ENCODE peak calls at places on chromosome 21, in six cellular contexts. H, Z, G, W, Y and P are unnamed samples.

GRCh38 chr21:18499761-18500376 is 96.3 kb upstream of the TMPRSS15 start:
- DNase-seq in Z (no peak), Y (peak; percentile 72), H (peak; percentile 40), G (no peak), W (no peak), P (no peak)

GRCh38 chr21:34989337-34990151 is 59.6 kb downstream of the RUNX1 start:
- DNase-seq in H (peak; percentile 75), G (no peak), Y (no peak), W (no peak), Z (no peak), P (no peak)

GRCh38 chr21:21232320-21232719 is 234.1 kb downstream of the NCAM2 start:
- DNase-seq in G (no peak), H (peak; percentile 50), Y (no peak), W (peak; percentile 29), Z (no peak), P (no peak)

GRCh38 chr21:44035244-44035643 is 23.1 kb downstream of the TRAPPC10 start:
- DNase-seq in W (no peak), H (no peak), G (no peak), Y (no peak), Z (no peak), P (no peak)

GRCh38 chr21:18384771-18385170 is 18.8 kb downstream of the TMPRSS15 start:
- DNase-seq in Z (no peak), G (no peak), Y (no peak), W (no peak), H (no peak), P (no peak)

GRCh38 chr21:28072601-28073000 is 920.1 kb downstream of the LTN1 start:
- DNase-seq in W (no peak), Z (no peak), H (no peak), Y (no peak), G (no peak), P (no peak)

GRCh38 chr21:45568383-45568782 is 26.1 kb upstream of the SLC19A1 start:
- DNase-seq in H (no peak), Z (no peak), W (no peak), G (no peak), Y (no peak), P (no peak)

GRCh38 chr21:43292041-43292865 is 123.4 kb downstream of the CRYAA start:
- DNase-seq in H (no peak), G (peak; percentile 8), Y (no peak), W (no peak), Z (no peak), P (peak; percentile 37)

GRCh38 chr21:35908311-35909078 is 151.8 kb downstream of the SETD4 start:
- DNase-seq in Y (no peak), H (no peak), G (no peak), W (no peak), Z (no peak), P (no peak)

GRCh38 chr21:46077674-46078101 is 20.2 kb upstream of the COL6A2 start:
- DNase-seq in Y (no peak), H (no peak), W (no peak), G (no peak), Z (peak; percentile 14), P (peak; percentile 51)

GRCh38 chr21:45294509-45295291 is 7.0 kb upstream of the POFUT2 start:
- DNase-seq in Y (peak; percentile 83), Z (peak; percentile 96), H (peak; percentile 99), G (peak; percentile 82), W (peak; percentile 98), P (peak; percentile 77)

GRCh38 chr21:15638856-15639549 is 90.8 kb upstream of the USP25 start:
- DNase-seq in Y (no peak), G (no peak), H (peak; percentile 50), W (no peak), Z (no peak), P (peak; percentile 67)

GRCh38 chr21:45592208-45592619 is 50.0 kb upstream of the SLC19A1 start:
- DNase-seq in Z (no peak), G (no peak), W (no peak), H (no peak), Y (no peak), P (peak; percentile 44)

GRCh38 chr21:44884059-44884458 is 10.6 kb upstream of the PTTG1IP start:
- DNase-seq in Y (no peak), H (no peak), W (no peak), G (no peak), Z (no peak), P (no peak)

GRCh38 chr21:39105836-39106235 is 77.4 kb downstream of the PSMG1 start:
- DNase-seq in H (no peak), W (no peak), Z (no peak), G (no peak), Y (no peak), P (no peak)

GRCh38 chr21:43957629-43958362 is 54.3 kb upstream of the TRAPPC10 start:
- DNase-seq in G (peak; percentile 4), Z (no peak), H (no peak), Y (no peak), W (no peak), P (no peak)

GRCh38 chr21:39083377-39084008 is 99.8 kb downstream of the PSMG1 start:
- DNase-seq in G (no peak), W (no peak), Y (no peak), Z (no peak), H (no peak), P (peak; percentile 82)

GRCh38 chr21:35273331-35273730 is 224.2 kb upstream of the RUNX1 start:
- DNase-seq in G (no peak), H (no peak), W (no peak), Y (peak; percentile 52), Z (no peak), P (no peak)

GRCh38 chr21:46660505-46660904 is 25.0 kb downstream of the PRMT2 start:
- DNase-seq in Z (no peak), Y (no peak), G (no peak), W (no peak), H (no peak), P (no peak)

GRCh38 chr21:31714741-31715365 is 17.1 kb downstream of the SCAF4 start:
- DNase-seq in H (no peak), Z (no peak), Y (peak; percentile 52), G (no peak), W (no peak), P (no peak)
- H3K4me3 ChIP-seq in H (no peak overlapping the region), Z (no peak overlapping the region), Y (no peak overlapping the region), G (no peak overlapping the region), W (no peak overlapping the region), P (no peak overlapping the region)

GRCh38 chr21:29175408-29176147 is 45.1 kb downstream of the MAP3K7CL start:
- DNase-seq in Z (no peak), G (no peak), H (no peak), W (no peak), Y (no peak), P (no peak)

GRCh38 chr21:29172282-29172681 is 41.8 kb downstream of the MAP3K7CL start:
- DNase-seq in Y (no peak), H (no peak), Z (no peak), W (no peak), G (no peak), P (no peak)

GRCh38 chr21:29177800-29178199 is 47.4 kb downstream of the MAP3K7CL start:
- DNase-seq in H (no peak), Z (no peak), W (no peak), Y (no peak), G (no peak), P (no peak)

GRCh38 chr21:29176721-29177120 is 46.3 kb downstream of the MAP3K7CL start:
- DNase-seq in H (no peak), G (no peak), Y (no peak), Z (no peak), W (no peak), P (no peak)

GRCh38 chr21:29174607-29175013 is 44.2 kb downstream of the MAP3K7CL start:
- DNase-seq in G (no peak), W (no peak), Z (no peak), Y (no peak), H (no peak), P (no peak)
- H3K27ac ChIP-seq in G (peak overlapping the region; percentile 7), W (no peak overlapping the region), Z (peak overlapping the region; percentile 30), Y (no peak overlapping the region), H (peak overlapping the region; percentile 70), P (no peak overlapping the region)

GRCh38 chr21:41819236-41819855 is 52.5 kb upstream of the RIPK4 start:
- DNase-seq in H (no peak), Y (no peak), Z (no peak), G (no peak), W (no peak), P (peak; percentile 57)

GRCh38 chr21:41820384-41821080 is 53.7 kb upstream of the RIPK4 start:
- DNase-seq in H (no peak), G (no peak), Z (no peak), Y (no peak), W (no peak), P (peak; percentile 42)

GRCh38 chr21:41819856-41820281 is 53.0 kb upstream of the RIPK4 start:
- DNase-seq in W (no peak), Z (no peak), H (no peak), G (no peak), Y (no peak), P (peak; percentile 48)

GRCh38 chr21:41821756-41822431 is 55.0 kb upstream of the RIPK4 start:
- DNase-seq in G (no peak), Z (no peak), Y (no peak), H (no peak), W (no peak), P (no peak)

GRCh38 chr21:41821081-41821755 is 54.4 kb upstream of the RIPK4 start:
- DNase-seq in Z (no peak), W (no peak), Y (no peak), G (no peak), H (no peak), P (no peak)
- TF ChIP-seq CTCF in Z (no peak), W (no peak), Y (no peak), G (no peak), H (no peak), P (no peak)

GRCh38 chr21:36980280-36981048 is 14.0 kb upstream of the HLCS start:
- DNase-seq in H (peak; percentile 11), Z (peak; percentile 51), W (no peak), Y (peak; percentile 83), G (peak; percentile 32), P (peak; percentile 78)

GRCh38 chr21:36973986-36974850 is 7.7 kb upstream of the HLCS start:
- DNase-seq in G (no peak), Y (no peak), W (no peak), Z (no peak), H (no peak), P (no peak)

GRCh38 chr21:36974851-36975192 is 8.4 kb upstream of the HLCS start:
- DNase-seq in G (no peak), H (no peak), W (no peak), Z (no peak), Y (no peak), P (no peak)

GRCh38 chr21:36976228-36976627 is 9.8 kb upstream of the HLCS start:
- DNase-seq in Y (no peak), G (no peak), H (no peak), Z (no peak), W (no peak), P (no peak)

DNA sequence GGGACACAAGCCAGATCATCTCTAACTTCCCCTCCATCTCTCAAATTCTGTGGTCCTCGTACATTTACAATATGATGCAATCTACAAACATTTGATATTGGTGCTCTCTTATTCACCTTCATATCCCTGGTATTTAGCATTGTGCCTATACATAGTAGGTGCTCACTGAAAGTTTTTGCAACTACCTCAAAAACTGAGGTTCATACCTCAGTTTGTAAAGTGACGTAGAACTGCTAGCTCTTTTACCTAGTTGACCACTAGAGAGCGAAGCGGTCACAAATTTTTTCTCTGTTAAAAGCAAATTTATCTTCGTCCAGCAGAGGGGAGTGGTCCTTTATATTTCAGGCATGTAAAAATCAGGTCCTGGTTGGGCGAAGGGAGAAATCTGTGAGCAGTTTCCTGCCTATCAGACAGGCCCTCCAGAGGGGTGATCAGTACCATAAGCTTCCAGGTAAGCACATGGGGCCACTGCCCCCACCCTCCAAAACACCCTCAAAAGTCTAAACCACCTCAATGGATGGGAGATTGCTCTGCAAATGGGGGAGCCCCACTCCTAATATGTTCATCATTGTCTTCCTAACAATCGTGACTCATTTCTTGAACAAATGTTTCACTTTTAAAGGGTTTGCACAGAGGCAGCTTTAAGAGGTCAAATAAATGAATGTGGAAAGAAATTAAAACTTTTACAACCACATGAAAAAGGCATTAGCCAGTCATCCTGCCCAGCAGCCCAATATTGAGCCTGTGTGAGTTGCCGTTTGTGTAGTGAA is 10.6 kb upstream of the HLCS start:
- DNase-seq in H (peak; percentile 73), G (no peak), Z (peak; percentile 34), W (peak; percentile 27), Y (peak; percentile 71), P (no peak)
- H3K4me3 ChIP-seq in H (no peak overlapping the region), G (no peak overlapping the region), Z (no peak overlapping the region), W (no peak overlapping the region), Y (no peak overlapping the region), P (no peak overlapping the region)